ENCODE peak calls at places on chromosomes 7 and 10, in nine cellular contexts. A, K, I, E, S, M, U, F and B are unnamed samples.

GRCh38 chr10:131475803-131476202 is 164.3 kb upstream of the TCERG1L start:
- DNase-seq in A (no peak), K (no peak), I (no peak), E (no peak), S (no peak), M (no peak), U (no peak), F (no peak), B (no peak)

GRCh38 chr10:44153901-44154670 is 230.8 kb downstream of the CXCL12 start:
- DNase-seq in A (no peak), K (no peak), I (no peak), E (peak; percentile 18), S (no peak), M (no peak), U (no peak), F (no peak), B (no peak)

GRCh38 chr10:75018233-75018632 is 93.2 kb upstream of the SAMD8 start:
- DNase-seq in A (no peak), K (no peak), I (no peak), E (no peak), S (no peak), M (no peak), U (no peak), F (no peak), B (no peak)

GRCh38 chr7:138538996-138539644 is 79.1 kb downstream of the TRIM24 start:
- DNase-seq in A (no peak), K (no peak), I (no peak), E (no peak), S (no peak), M (no peak), U (no peak), F (no peak), B (no peak)

GRCh38 chr7:121485457-121486243 is 89.5 kb upstream of the FAM3C start:
- DNase-seq in A (no peak), K (no peak), I (no peak), E (peak; percentile 10), S (no peak), M (no peak), U (no peak), F (peak; percentile 73), B (no peak)

GRCh38 chr7:70477051-70478010 is 654.6 kb upstream of the GALNT17 start:
- DNase-seq in A (no peak), K (no peak), I (no peak), E (peak; percentile 18), S (no peak), M (no peak), U (no peak), F (peak; percentile 32), B (no peak)

GRCh38 chr10:104300736-104301292 is 31.8 kb downstream of the GSTO2 start:
- DNase-seq in A (peak; percentile 99), K (peak; percentile 85), I (peak; percentile 48), E (peak; percentile 100), S (no peak), M (no peak), U (peak; percentile 93), F (peak; percentile 95), B (no peak)

GRCh38 chr10:10794776-10795175 is 222.9 kb upstream of the CELF2 start:
- DNase-seq in A (peak; percentile 83), K (no peak), I (no peak), E (peak; percentile 82), S (no peak), M (no peak), U (no peak), F (peak; percentile 95), B (no peak)

GRCh38 chr7:84637568-84638338 is 443.2 kb upstream of the SEMA3A start:
- DNase-seq in A (peak; percentile 90), K (peak; percentile 92), I (no peak), E (peak; percentile 84), S (no peak), M (no peak), U (no peak), F (peak; percentile 89), B (no peak)

GRCh38 chr7:158526531-158526930 is 61.1 kb downstream of the PTPRN2 start:
- DNase-seq in A (no peak), K (no peak), I (no peak), E (no peak), S (no peak), M (no peak), U (no peak), F (no peak), B (no peak)

DNA sequence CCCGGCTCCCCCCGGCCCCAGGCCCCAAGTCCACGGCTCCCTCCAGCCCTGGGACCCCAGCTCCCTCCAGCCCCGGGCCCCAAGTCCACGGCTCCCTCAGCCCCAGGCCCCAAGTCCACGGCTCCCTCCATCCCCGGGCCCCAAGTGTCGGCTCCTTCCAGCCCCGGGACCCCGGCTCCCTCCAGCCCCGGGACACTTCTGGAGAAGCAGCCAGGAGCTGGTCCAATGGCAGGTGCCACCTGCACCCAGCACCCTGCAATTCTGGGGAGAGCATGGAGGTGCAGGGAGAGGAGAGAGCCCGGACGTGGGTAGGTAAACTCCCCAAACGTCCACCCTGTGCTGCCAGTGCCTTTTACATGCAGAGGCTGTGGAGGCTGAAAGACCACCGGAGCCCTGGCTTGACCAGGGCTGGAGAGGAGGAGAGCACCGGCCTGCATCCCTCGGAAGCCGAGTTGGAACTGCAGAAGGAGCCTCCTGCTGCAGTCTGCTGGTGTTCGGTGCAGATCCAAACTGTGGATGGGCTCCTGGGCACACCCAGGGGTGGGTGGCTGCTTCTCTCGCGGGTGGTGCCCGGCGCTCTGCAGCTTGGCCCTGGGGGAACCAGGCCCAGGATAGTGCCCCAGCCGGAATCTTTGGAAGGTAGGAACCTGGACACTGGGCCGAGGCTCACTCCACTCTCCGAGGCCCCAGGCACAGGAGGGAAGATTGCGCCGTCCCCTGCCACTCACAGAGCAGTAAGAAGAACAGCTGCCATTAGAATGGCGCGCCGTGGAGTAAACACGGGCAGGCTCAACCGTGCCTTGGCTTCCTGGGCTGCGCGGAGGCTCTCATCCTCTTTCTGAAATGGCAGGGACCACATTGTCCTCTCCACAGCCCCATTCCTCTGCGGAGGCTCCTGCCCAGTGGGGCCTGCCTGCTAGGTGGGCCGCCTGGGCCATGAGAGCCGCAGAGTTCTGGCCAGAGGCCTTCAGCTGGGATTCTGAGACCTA is 14.7 kb downstream of the SHH start:
- DNase-seq in A (no peak), K (no peak), I (no peak), E (no peak), S (no peak), M (no peak), U (peak; percentile 11), F (no peak), B (no peak)
- TF ChIP-seq CTCF in A (no peak), K (no peak), I (peak; percentile 41), E (no peak), S (peak; percentile 51), M (no peak), U (no peak), F (no peak), B (no peak)

GRCh38 chr10:112471878-112472487 is 25.0 kb downstream of the VTI1A start:
- DNase-seq in A (peak; percentile 68), K (peak; percentile 66), I (no peak), E (peak; percentile 77), S (no peak), M (no peak), U (no peak), F (peak; percentile 73), B (no peak)

DNA sequence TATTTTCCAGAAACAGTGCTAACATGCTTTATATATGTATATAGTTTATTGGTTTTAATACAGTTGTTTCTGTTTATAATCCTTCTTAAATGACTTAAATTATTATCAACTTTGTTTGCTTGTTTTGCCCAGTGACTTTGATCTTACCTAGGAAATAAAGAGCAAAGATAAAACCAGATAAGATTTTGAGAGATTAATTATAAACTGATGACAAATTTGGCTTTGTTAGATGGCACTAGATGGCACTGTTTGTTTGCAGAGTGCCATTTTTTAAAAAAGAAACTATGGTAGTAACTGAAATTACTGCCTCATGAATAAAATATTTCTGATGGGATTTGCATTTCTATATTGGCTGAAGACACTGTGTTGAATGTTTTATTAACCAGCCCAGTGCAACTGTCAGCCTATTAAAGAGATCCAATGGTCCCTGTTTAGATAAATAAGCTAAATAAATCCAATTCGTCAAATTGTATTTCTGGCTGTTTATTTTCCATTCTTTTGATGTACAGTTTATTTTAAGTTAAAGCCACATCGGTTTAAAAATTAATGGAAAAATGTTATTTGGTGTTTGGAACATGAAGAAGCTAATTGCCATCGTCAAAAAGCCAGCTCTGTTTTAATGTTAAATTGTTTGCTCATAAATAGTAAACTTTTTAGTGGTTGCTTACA is 28.7 kb downstream of the VTI1A start:
- DNase-seq in A (peak; percentile 23), K (peak; percentile 37), I (no peak), E (peak; percentile 33), S (no peak), M (no peak), U (no peak), F (peak; percentile 17), B (no peak)
- TF ChIP-seq CTCF in A (peak; percentile 71), K (peak; percentile 10), I (peak; percentile 49), E (peak; percentile 40), S (no peak), M (peak; percentile 40), U (peak; percentile 34), F (peak; percentile 43), B (no peak)

GRCh38 chr10:109904397-109904796 is 18.9 kb downstream of the XPNPEP1 start:
- DNase-seq in A (no peak), K (no peak), I (no peak), E (no peak), S (no peak), M (no peak), U (no peak), F (no peak), B (no peak)
- TF ChIP-seq CTCF in A (no peak), K (no peak), I (no peak), E (no peak), S (no peak), M (no peak), U (no peak), F (no peak), B (no peak)

GRCh38 chr10:129891806-129892205 is 72.3 kb downstream of the EBF3 start:
- DNase-seq in A (no peak), K (no peak), I (no peak), E (no peak), S (no peak), M (no peak), U (peak; percentile 61), F (peak; percentile 30), B (no peak)

GRCh38 chr10:129896231-129897150 is 67.6 kb downstream of the EBF3 start:
- DNase-seq in A (no peak), K (no peak), I (no peak), E (no peak), S (no peak), M (no peak), U (no peak), F (no peak), B (no peak)

GRCh38 chr10:129892571-129893045 is 71.5 kb downstream of the EBF3 start:
- DNase-seq in A (no peak), K (no peak), I (no peak), E (no peak), S (no peak), M (no peak), U (no peak), F (peak; percentile 60), B (no peak)

GRCh38 chr10:129893690-129894089 is 70.4 kb downstream of the EBF3 start:
- DNase-seq in A (no peak), K (no peak), I (no peak), E (no peak), S (no peak), M (no peak), U (no peak), F (no peak), B (no peak)

DNA sequence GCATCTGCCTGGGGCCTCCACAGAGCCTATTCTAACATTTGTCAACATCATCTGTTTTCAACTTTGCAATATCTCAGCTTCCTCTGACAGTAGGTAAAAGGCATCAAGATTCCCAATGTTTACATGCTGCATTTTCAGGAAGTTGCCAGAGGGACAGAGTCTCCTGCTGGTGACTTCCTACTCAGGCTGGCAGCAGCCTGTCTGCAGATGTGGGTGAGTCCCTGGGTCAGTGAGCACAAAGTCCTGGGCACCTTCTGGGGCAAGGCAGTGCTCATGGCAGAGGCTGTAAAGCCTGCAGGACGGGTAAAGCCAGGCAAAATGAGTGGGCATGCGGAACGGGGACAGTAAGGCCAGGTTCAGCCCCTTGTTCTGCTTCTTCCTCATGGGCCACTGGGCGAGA is 69.4 kb downstream of the EBF3 start:
- DNase-seq in A (no peak), K (no peak), I (no peak), E (no peak), S (no peak), M (no peak), U (no peak), F (no peak), B (no peak)
- TF ChIP-seq CTCF in A (no peak), K (no peak), I (no peak), E (no peak), S (no peak), M (no peak), U (no peak), F (no peak), B (no peak)